ENCODE peak calls at places on chromosome 11, in six cellular contexts. Q, V, W, U, R and Y are unnamed samples.

GRCh38 chr11:120513436-120514315 is 2.1 kb downstream of the GRIK4 start:
- DNase-seq in Q (no peak), V (no peak), W (no peak), U (no peak), R (peak; percentile 63), Y (no peak)

GRCh38 chr11:61254403-61255025 is 13.5 kb downstream of the PGA5 start:
- DNase-seq in Q (peak; percentile 71), V (peak; percentile 15), W (peak; percentile 62), U (peak; percentile 48), R (no peak), Y (peak; percentile 38)

GRCh38 chr11:80327971-80328614 is 887.3 kb upstream of the TENM4 start:
- DNase-seq in Q (no peak), V (no peak), W (no peak), U (no peak), R (no peak), Y (no peak)

GRCh38 chr11:10674440-10674855 is 19.1 kb downstream of the IRAG1 start:
- DNase-seq in Q (no peak), V (no peak), W (no peak), U (no peak), R (no peak), Y (no peak)

GRCh38 chr11:22670803-22671202 is 4.4 kb downstream of the GAS2 start:
- DNase-seq in Q (no peak), V (no peak), W (no peak), U (no peak), R (no peak), Y (no peak)

GRCh38 chr11:62500066-62501035 is 46.3 kb downstream of the AHNAK start:
- DNase-seq in Q (no peak), V (no peak), W (no peak), U (no peak), R (no peak), Y (no peak)

GRCh38 chr11:128692750-128693578 is 908 bp upstream of the FLI1 start:
- DNase-seq in Q (peak; percentile 54), V (no peak), W (no peak), U (peak; percentile 65), R (no peak), Y (no peak)

GRCh38 chr11:119910056-119910455 is 181.1 kb upstream of the NECTIN1 start:
- DNase-seq in Q (no peak), V (no peak), W (no peak), U (no peak), R (no peak), Y (no peak)

GRCh38 chr11:126318642-126319373 is 14.9 kb downstream of the DCPS start:
- DNase-seq in Q (no peak), V (peak; percentile 88), W (no peak), U (peak; percentile 62), R (no peak), Y (no peak)

GRCh38 chr11:63747006-63747405 is 21.6 kb downstream of the ZFTA start:
- DNase-seq in Q (no peak), V (no peak), W (no peak), U (no peak), R (no peak), Y (no peak)

GRCh38 chr11:126371595-126371994 is 16.1 kb downstream of the ST3GAL4 start:
- DNase-seq in Q (no peak), V (no peak), W (no peak), U (no peak), R (no peak), Y (no peak)

GRCh38 chr11:112797653-112798293 is 163.4 kb upstream of the NCAM1 start:
- DNase-seq in Q (no peak), V (no peak), W (peak; percentile 76), U (no peak), R (no peak), Y (no peak)

GRCh38 chr11:121389651-121390050 is 62.5 kb upstream of the SORL1 start:
- DNase-seq in Q (no peak), V (no peak), W (no peak), U (peak; percentile 82), R (no peak), Y (no peak)

GRCh38 chr11:47946682-47947575 is 33.4 kb upstream of the PTPRJ start:
- DNase-seq in Q (no peak), V (peak; percentile 81), W (peak; percentile 7), U (peak; percentile 57), R (no peak), Y (no peak)

GRCh38 chr11:77750757-77751156 is 69.8 kb downstream of the RSF1 start:
- DNase-seq in Q (no peak), V (no peak), W (no peak), U (no peak), R (no peak), Y (no peak)

GRCh38 chr11:699753-700152 is 4.1 kb downstream of the TMEM80 start:
- DNase-seq in Q (no peak), V (no peak), W (no peak), U (no peak), R (no peak), Y (no peak)

GRCh38 chr11:79055866-79056632 is 384.8 kb downstream of the TENM4 start:
- DNase-seq in Q (no peak), V (peak; percentile 54), W (no peak), U (no peak), R (no peak), Y (no peak)

GRCh38 chr11:69646493-69647201 is 5.7 kb downstream of the CCND1 start:
- DNase-seq in Q (no peak), V (no peak), W (peak; percentile 44), U (no peak), R (no peak), Y (no peak)

GRCh38 chr11:2271077-2271326 is 614 bp upstream of the ASCL2 start:
- DNase-seq in Q (peak; percentile 76), V (no peak), W (no peak), U (peak; percentile 63), R (no peak), Y (no peak)

GRCh38 chr11:125670131-125670530 is 10.5 kb downstream of the ACRV1 start:
- DNase-seq in Q (no peak), V (no peak), W (no peak), U (no peak), R (no peak), Y (no peak)

GRCh38 chr11:291281-292210 is 2.6 kb downstream of the PGGHG start:
- DNase-seq in Q (no peak), V (no peak), W (no peak), U (peak; percentile 14), R (no peak), Y (no peak)

GRCh38 chr11:77602385-77603105 is 12.8 kb downstream of the AQP11 start:
- DNase-seq in Q (no peak), V (peak; percentile 48), W (no peak), U (no peak), R (no peak), Y (no peak)

DNA sequence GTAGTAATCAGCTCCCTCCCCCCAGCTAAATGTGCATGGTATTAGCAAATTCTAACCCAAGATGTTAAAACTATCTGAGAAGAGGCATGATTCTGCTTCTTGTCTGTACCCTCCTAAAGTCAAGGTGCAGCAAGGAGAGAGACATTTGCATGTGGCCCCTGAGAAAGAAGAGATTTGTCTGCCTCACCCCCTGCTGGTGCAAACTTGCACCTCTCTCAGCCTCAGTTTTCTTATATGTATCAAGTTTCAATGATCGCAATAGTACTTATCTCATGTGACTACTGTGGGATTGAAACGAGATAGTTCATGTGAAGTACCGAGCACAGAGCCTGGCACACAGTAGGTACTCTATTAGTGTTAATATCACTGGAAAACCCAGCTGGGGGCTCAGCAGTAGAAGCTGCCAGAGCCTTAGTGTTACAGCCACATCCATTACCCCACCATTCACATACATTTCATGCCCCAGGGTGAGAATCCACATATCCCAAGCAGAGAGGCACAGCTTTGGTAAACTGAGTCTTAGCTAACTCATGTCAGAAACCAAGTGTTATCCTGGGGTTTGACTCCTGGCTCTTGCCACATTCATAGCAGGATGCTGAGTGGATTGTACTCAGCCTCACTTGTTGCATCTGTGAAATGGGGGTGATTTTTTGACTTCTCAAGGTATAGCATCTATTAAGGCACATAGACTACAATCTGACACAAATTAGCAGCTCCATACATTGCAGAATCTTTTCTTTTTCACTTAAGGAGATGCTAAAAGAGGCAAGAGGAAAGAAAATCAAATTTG is 24.9 kb downstream of the CD44 start:
- DNase-seq in Q (peak; percentile 66), V (no peak), W (no peak), U (no peak), R (no peak), Y (no peak)
- TF ChIP-seq CTCF in Q (peak; percentile 61), V (peak; percentile 16), W (peak; percentile 13), U (no peak), R (peak; percentile 47), Y (peak; percentile 35)

DNA sequence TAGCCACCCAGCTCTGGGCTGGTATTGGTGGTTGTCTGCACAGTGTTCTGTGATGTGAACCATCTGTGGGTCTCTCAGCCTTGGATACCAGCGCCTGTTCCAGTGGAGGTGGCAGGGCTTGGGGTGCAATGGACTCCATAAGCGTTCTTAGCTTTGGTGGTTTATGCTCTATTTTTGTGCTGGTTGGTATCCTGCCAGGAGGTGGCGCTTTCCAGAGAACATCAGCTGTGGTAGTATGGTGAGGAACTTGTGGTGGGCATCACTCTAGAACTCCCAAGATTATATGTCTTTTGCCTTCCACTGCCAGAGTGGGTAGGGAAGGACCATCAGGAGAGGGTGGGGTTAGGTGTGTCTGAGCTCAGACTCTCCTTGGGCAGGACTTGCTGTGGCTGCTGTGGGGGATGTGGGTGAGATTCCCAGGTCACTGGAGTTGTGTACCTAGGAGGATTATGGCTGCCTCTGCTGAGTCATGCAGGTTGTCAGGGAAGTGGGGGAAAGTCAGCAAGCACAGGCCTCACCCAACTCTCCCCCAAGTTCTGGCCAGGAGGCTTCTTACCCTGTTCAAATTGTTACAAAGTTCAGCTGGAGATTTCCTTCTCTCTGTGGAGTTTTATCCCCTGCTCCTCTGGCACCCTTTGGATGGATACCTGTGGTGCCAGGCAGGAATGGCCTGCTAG is 47.2 kb downstream of the MRGPRX2 start:
- DNase-seq in Q (no peak), V (no peak), W (no peak), U (no peak), R (no peak), Y (no peak)
- TF ChIP-seq CTCF in Q (no peak), V (no peak), W (peak; percentile 35), U (no peak), R (peak; percentile 37), Y (peak; percentile 23)

DNA sequence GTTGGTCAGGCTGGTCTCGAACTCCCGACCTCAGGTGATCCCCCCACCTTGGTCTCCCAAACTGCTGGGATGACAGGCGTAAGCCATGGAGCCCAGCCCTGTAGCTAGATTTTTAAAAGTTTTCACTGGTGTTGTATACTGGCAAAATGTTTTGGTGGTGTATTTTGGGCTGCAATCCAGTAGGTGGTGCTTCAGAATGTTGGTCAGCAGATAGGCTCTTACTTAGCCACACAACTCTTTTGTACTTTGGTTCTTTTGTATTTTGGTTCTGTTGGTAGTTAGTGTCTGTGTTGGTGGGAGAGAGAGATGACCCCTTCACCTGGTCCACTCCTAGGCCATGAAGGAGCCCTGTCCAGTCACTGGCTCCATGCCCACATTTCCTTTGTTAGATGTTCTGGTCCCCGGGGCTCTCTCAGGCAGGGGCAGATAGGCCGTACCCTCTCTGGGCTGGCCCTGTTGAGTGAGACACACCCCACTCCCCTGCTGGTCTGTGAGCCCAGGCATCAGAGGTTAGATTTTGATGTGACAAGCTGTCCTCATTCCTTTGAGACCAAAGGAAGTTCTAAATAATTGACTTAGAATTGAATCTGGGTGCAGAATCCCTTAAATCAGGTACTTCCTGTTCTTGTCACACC is 123.8 kb downstream of the DDX10 start:
- DNase-seq in Q (no peak), V (no peak), W (peak; percentile 11), U (no peak), R (no peak), Y (no peak)
- TF ChIP-seq CTCF in Q (no peak), V (peak; percentile 48), W (peak; percentile 65), U (peak; percentile 41), R (peak; percentile 57), Y (peak; percentile 25)

DNA sequence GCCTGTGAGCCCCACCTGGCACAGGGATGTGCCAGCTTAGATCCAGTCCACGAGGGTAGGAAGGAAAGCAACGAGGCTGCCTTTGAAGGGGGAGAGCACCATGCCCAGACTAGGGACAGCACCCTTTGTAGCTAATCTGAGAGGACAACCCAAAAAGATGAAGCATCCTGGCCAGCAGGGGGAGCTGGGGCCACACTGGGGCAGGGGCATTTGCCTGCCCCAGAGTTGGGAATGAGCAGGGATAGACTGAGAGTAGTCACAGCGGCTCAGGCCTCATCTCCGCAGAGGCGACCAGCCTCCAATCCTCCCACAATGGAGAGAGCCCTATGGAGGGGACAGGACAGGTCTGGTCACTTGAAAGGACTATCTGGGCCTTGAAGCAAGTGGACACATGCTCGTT is 16.4 kb downstream of the LMO1 start:
- DNase-seq in Q (peak; percentile 40), V (no peak), W (no peak), U (no peak), R (no peak), Y (no peak)
- TF ChIP-seq CTCF in Q (peak; percentile 51), V (peak; percentile 40), W (peak; percentile 31), U (peak; percentile 39), R (peak; percentile 47), Y (peak; percentile 36)